ENCODE peak calls at places on chromosomes 3 and 15, in eight cellular contexts. G is lower leg skin; W is A549; H is CD8-positive, alpha-beta T cell; N is coronary artery; Z is fibroblast of villous mesenchyme; D is GM23248; V is lung. A is an unnamed sample.

GRCh38 chr3:125023833-125024560 is 31.8 kb downstream of the HEG1 start:
- DNase-seq in G (no peak), W (no peak), H (no peak), N (no peak), Z (no peak), D (no peak), V (no peak), A (no peak)

GRCh38 chr3:49553690-49554634 is at the start of gene BSN:
- DNase-seq in G (peak), W (peak), H (peak), N (peak), Z (peak), D (peak), V (peak), A (peak)

GRCh38 chr15:29376580-29376979 is 107.0 kb upstream of the NSMCE3 start:
- DNase-seq in G (no peak), W (no peak), H (no peak), N (no peak), Z (no peak), D (no peak), V (no peak), A (no peak)

GRCh38 chr15:28118083-28118482 is 19.0 kb upstream of the OCA2 start:
- DNase-seq in G (no peak), W (no peak), H (no peak), N (no peak), Z (no peak), D (no peak), V (no peak), A (no peak)

GRCh38 chr3:151145713-151146070 is 57.3 kb downstream of the GPR171 start:
- DNase-seq in G (no peak), W (no peak), H (no peak), N (no peak), Z (no peak), D (no peak), V (no peak), A (no peak)

GRCh38 chr3:8147726-8148125 is 353.9 kb upstream of the LMCD1 start:
- DNase-seq in G (no peak), W (no peak), H (no peak), N (no peak), Z (no peak), D (peak), V (no peak), A (no peak)

GRCh38 chr15:77654975-77655374 is 22.3 kb upstream of the LINGO1 start:
- DNase-seq in G (no peak), W (peak), H (no peak), N (no peak), Z (no peak), D (peak), V (no peak), A (peak)

GRCh38 chr15:101370330-101371024 is 75.4 kb upstream of the SNRPA1 start:
- DNase-seq in G (no peak), W (no peak), H (no peak), N (no peak), Z (no peak), D (no peak), V (no peak), A (no peak)

GRCh38 chr3:57756528-57757401 is 656 bp downstream of the SLMAP start:
- DNase-seq in G (peak), W (peak), H (peak), N (peak), Z (peak), D (peak), V (peak), A (peak)

GRCh38 chr3:86180696-86181095 is 810.3 kb downstream of the VGLL3 start:
- DNase-seq in G (no peak), W (peak), H (no peak), N (no peak), Z (no peak), D (peak), V (no peak), A (peak)

GRCh38 chr15:65476942-65477341 is 40.5 kb downstream of the DPP8 start:
- DNase-seq in G (no peak), W (no peak), H (no peak), N (no peak), Z (peak), D (peak), V (no peak), A (no peak)

GRCh38 chr15:60370105-60370803 is 27.5 kb downstream of the ANXA2 start:
- DNase-seq in G (no peak), W (peak), H (no peak), N (no peak), Z (no peak), D (peak), V (no peak), A (no peak)

GRCh38 chr3:193708270-193708669 is 115.3 kb downstream of the OPA1 start:
- DNase-seq in G (no peak), W (no peak), H (no peak), N (no peak), Z (no peak), D (no peak), V (no peak), A (no peak)

GRCh38 chr15:92561754-92562153 is 93.8 kb downstream of the FAM174B start:
- DNase-seq in G (no peak), W (no peak), H (no peak), N (no peak), Z (no peak), D (no peak), V (no peak), A (no peak)

GRCh38 chr15:58332676-58333400 is 99.0 kb upstream of the LIPC start:
- DNase-seq in G (no peak), W (peak), H (no peak), N (no peak), Z (peak), D (peak), V (no peak), A (peak)

GRCh38 chr15:56244237-56244810 is 645 bp upstream of the RFX7 start:
- DNase-seq in G (peak), W (peak), H (peak), N (peak), Z (peak), D (peak), V (peak), A (peak)

GRCh38 chr3:57770121-57770828 is 14.2 kb downstream of the SLMAP start:
- DNase-seq in G (no peak), W (no peak), H (no peak), N (no peak), Z (no peak), D (no peak), V (no peak), A (no peak)

GRCh38 chr3:129888739-129889138 is 4.8 kb downstream of the TMCC1 start:
- DNase-seq in G (no peak), W (peak), H (no peak), N (no peak), Z (peak), D (peak), V (no peak), A (no peak)

GRCh38 chr3:175075269-175075668 is 216.1 kb downstream of the NAALADL2 start:
- DNase-seq in G (no peak), W (no peak), H (no peak), N (no peak), Z (peak), D (peak), V (no peak), A (no peak)

GRCh38 chr3:52489453-52489852 is 5.7 kb upstream of the STAB1 start:
- DNase-seq in G (no peak), W (no peak), H (no peak), N (no peak), Z (no peak), D (no peak), V (no peak), A (no peak)

GRCh38 chr3:171791695-171792082 is 18.6 kb downstream of the PLD1 start:
- DNase-seq in G (no peak), W (no peak), H (no peak), N (no peak), Z (peak), D (peak), V (no peak), A (peak)

GRCh38 chr3:189148090-189148507 is 23.7 kb upstream of the TPRG1 start:
- DNase-seq in G (peak), W (peak), H (peak), N (no peak), Z (peak), D (peak), V (peak), A (peak)

GRCh38 chr3:52606373-52607085 is 70.1 kb downstream of the UQCC5 start:
- DNase-seq in G (peak), W (peak), H (no peak), N (no peak), Z (peak), D (peak), V (peak), A (peak)

GRCh38 chr15:34701536-34701935 is 53.3 kb downstream of the GJD2 start:
- DNase-seq in G (no peak), W (no peak), H (no peak), N (no peak), Z (no peak), D (no peak), V (no peak), A (no peak)

GRCh38 chr3:11089931-11090330 is 64.4 kb upstream of the HRH1 start:
- DNase-seq in G (no peak), W (no peak), H (no peak), N (no peak), Z (no peak), D (no peak), V (no peak), A (no peak)

GRCh38 chr15:68429691-68430470 is 2.1 kb downstream of the ITGA11 start:
- DNase-seq in G (no peak), W (no peak), H (no peak), N (peak), Z (peak), D (peak), V (no peak), A (no peak)

GRCh38 chr3:157429703-157430102 is 6.9 kb upstream of the PTX3 start:
- DNase-seq in G (no peak), W (no peak), H (no peak), N (no peak), Z (no peak), D (peak), V (no peak), A (no peak)

GRCh38 chr3:186413615-186414415 is 51.8 kb upstream of the DGKG start:
- DNase-seq in G (peak), W (peak), H (no peak), N (no peak), Z (no peak), D (peak), V (peak), A (no peak)

GRCh38 chr15:100873029-100873677 is 6.5 kb upstream of the ALDH1A3 start:
- DNase-seq in G (peak), W (peak), H (peak), N (no peak), Z (peak), D (peak), V (peak), A (peak)

GRCh38 chr3:112847692-112848091 is 1.0 kb upstream of the CD200R1L start:
- DNase-seq in G (no peak), W (no peak), H (peak), N (no peak), Z (no peak), D (no peak), V (no peak), A (no peak)

GRCh38 chr15:57352535-57353316 is 23.6 kb upstream of the CGNL1 start:
- DNase-seq in G (no peak), W (no peak), H (no peak), N (no peak), Z (no peak), D (no peak), V (no peak), A (peak)

GRCh38 chr3:197428117-197428761 is 127.5 kb downstream of the BDH1 start:
- DNase-seq in G (peak), W (peak), H (peak), N (no peak), Z (peak), D (peak), V (no peak), A (peak)

GRCh38 chr15:80068578-80068977 is 9.1 kb downstream of the ZFAND6 start:
- DNase-seq in G (peak), W (no peak), H (no peak), N (no peak), Z (peak), D (peak), V (no peak), A (no peak)

GRCh38 chr3:73192036-73192738 is 130.7 kb downstream of the EBLN2 start:
- DNase-seq in G (no peak), W (peak), H (no peak), N (no peak), Z (no peak), D (no peak), V (no peak), A (peak)

GRCh38 chr3:139533781-139534443 is 5.6 kb downstream of the RBP1 start:
- DNase-seq in G (no peak), W (no peak), H (no peak), N (no peak), Z (peak), D (peak), V (no peak), A (peak)

GRCh38 chr3:38985581-38985980 is 66.2 kb downstream of the SCN11A start:
- DNase-seq in G (no peak), W (peak), H (no peak), N (no peak), Z (peak), D (peak), V (no peak), A (no peak)

GRCh38 chr3:177468816-177469590 is 271.7 kb upstream of the TBL1XR1 start:
- DNase-seq in G (no peak), W (no peak), H (no peak), N (no peak), Z (peak), D (peak), V (no peak), A (no peak)

GRCh38 chr3:185084883-185085282 is 68.0 kb downstream of the C3orf70 start:
- DNase-seq in G (no peak), W (no peak), H (no peak), N (no peak), Z (peak), D (peak), V (no peak), A (no peak)

GRCh38 chr3:24406900-24407299 is 87.8 kb downstream of the THRB start:
- DNase-seq in G (no peak), W (no peak), H (no peak), N (no peak), Z (no peak), D (no peak), V (no peak), A (no peak)

GRCh38 chr15:36414670-36415069 is 164.8 kb upstream of the CDIN1 start:
- DNase-seq in G (no peak), W (peak), H (no peak), N (no peak), Z (no peak), D (peak), V (no peak), A (no peak)

GRCh38 chr15:36409819-36410218 is 169.6 kb upstream of the CDIN1 start:
- DNase-seq in G (no peak), W (no peak), H (no peak), N (no peak), Z (no peak), D (no peak), V (no peak), A (no peak)

DNA sequence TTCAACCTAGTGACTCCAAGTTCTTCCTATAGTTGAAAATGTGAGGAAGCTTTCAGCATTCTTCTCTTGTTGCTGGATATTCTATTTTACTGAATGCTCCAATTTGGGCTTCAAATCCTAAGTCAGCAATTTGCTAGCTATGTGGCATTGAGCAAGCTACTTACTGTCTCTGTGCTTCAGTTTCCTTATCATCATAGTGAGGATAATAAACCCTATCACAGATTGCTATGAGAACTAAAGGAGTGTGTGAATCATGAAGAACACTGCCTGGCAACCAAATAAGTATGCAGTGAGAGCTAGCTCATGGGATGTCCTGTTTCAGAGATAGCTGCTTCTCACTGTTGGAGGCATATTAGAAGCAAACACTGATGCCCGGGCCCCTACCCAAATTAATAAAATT is 163.8 kb upstream of the CDIN1 start:
- DNase-seq in G (no peak), W (no peak), H (no peak), N (no peak), Z (peak), D (peak), V (no peak), A (no peak)
- H3K4me3 ChIP-seq in G (no peak), W (no peak), H (no peak), N (no peak), Z (no peak), D (no peak), V (no peak), A (no peak)

GRCh38 chr3:98744283-98744682 is 18.9 kb upstream of the ST3GAL6 start:
- DNase-seq in G (no peak), W (no peak), H (no peak), N (no peak), Z (no peak), D (no peak), V (no peak), A (no peak)

GRCh38 chr3:98746122-98746521 is 17.0 kb upstream of the ST3GAL6 start:
- DNase-seq in G (no peak), W (no peak), H (no peak), N (no peak), Z (no peak), D (no peak), V (no peak), A (no peak)

GRCh38 chr3:98743071-98743470 is 20.1 kb upstream of the ST3GAL6 start:
- DNase-seq in G (no peak), W (no peak), H (no peak), N (no peak), Z (no peak), D (no peak), V (peak), A (no peak)

GRCh38 chr3:98746882-98747281 is 16.3 kb upstream of the ST3GAL6 start:
- DNase-seq in G (no peak), W (no peak), H (no peak), N (no peak), Z (no peak), D (no peak), V (no peak), A (peak)

DNA sequence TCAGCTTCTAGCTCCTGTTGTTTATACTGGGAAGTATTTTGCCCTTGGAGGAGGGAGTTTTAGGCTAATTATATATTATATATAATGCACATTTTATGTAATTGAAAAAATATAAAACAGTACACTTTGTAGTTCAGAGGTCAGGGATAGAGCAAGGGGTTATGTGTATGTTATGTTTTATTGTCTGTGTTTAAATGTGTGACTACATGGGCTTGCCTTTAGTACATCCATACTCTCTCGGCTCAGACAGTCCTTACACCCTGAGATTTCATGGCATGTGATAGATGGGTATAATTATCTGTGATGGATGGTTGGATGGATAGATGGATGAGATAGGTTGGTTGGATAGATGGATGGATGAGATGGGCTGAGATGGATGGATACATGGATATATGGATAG is 17.4 kb upstream of the ST3GAL6 start:
- DNase-seq in G (no peak), W (no peak), H (no peak), N (no peak), Z (no peak), D (no peak), V (no peak), A (no peak)
- H3K4me3 ChIP-seq in G (no peak), W (no peak), H (no peak), N (no peak), Z (no peak), D (no peak), V (no peak), A (no peak)

GRCh38 chr3:123798540-123798939 is 85.6 kb downstream of the MYLK start:
- DNase-seq in G (no peak), W (no peak), H (no peak), N (no peak), Z (no peak), D (no peak), V (no peak), A (no peak)
- H3K4me3 ChIP-seq in G (no peak), W (no peak), H (no peak), N (no peak), Z (no peak), D (no peak), V (no peak), A (no peak)

GRCh38 chr3:117234321-117234720 is 524.7 kb downstream of the TUSC7 start:
- DNase-seq in G (no peak), W (no peak), H (no peak), N (no peak), Z (no peak), D (no peak), V (no peak), A (no peak)
- H3K4me3 ChIP-seq in G (no peak), W (no peak), H (no peak), N (no peak), Z (no peak), D (no peak), V (no peak), A (no peak)

GRCh38 chr15:63380151-63380827 is 1.4 kb downstream of the CA12 start:
- DNase-seq in G (no peak), W (no peak), H (no peak), N (no peak), Z (no peak), D (peak), V (no peak), A (no peak)
- H3K4me3 ChIP-seq in G (peak), W (peak), H (no peak), N (peak), Z (no peak), D (peak), V (no peak), A (no peak)

GRCh38 chr15:33096134-33096533 is 98.4 kb downstream of the FMN1 start:
- DNase-seq in G (no peak), W (no peak), H (no peak), N (no peak), Z (no peak), D (no peak), V (no peak), A (no peak)

GRCh38 chr15:33101036-33101435 is 93.5 kb downstream of the FMN1 start:
- DNase-seq in G (no peak), W (no peak), H (no peak), N (no peak), Z (no peak), D (no peak), V (no peak), A (no peak)

GRCh38 chr15:33099213-33099612 is 95.3 kb downstream of the FMN1 start:
- DNase-seq in G (no peak), W (no peak), H (no peak), N (no peak), Z (no peak), D (no peak), V (no peak), A (no peak)

GRCh38 chr15:33100314-33100713 is 94.2 kb downstream of the FMN1 start:
- DNase-seq in G (no peak), W (no peak), H (no peak), N (no peak), Z (no peak), D (no peak), V (no peak), A (no peak)

GRCh38 chr15:33098082-33099058 is 96.1 kb downstream of the FMN1 start:
- DNase-seq in G (no peak), W (no peak), H (no peak), N (no peak), Z (peak), D (peak), V (no peak), A (no peak)
- H3K4me3 ChIP-seq in G (no peak), W (no peak), H (no peak), N (no peak), Z (no peak), D (peak), V (no peak), A (no peak)

DNA sequence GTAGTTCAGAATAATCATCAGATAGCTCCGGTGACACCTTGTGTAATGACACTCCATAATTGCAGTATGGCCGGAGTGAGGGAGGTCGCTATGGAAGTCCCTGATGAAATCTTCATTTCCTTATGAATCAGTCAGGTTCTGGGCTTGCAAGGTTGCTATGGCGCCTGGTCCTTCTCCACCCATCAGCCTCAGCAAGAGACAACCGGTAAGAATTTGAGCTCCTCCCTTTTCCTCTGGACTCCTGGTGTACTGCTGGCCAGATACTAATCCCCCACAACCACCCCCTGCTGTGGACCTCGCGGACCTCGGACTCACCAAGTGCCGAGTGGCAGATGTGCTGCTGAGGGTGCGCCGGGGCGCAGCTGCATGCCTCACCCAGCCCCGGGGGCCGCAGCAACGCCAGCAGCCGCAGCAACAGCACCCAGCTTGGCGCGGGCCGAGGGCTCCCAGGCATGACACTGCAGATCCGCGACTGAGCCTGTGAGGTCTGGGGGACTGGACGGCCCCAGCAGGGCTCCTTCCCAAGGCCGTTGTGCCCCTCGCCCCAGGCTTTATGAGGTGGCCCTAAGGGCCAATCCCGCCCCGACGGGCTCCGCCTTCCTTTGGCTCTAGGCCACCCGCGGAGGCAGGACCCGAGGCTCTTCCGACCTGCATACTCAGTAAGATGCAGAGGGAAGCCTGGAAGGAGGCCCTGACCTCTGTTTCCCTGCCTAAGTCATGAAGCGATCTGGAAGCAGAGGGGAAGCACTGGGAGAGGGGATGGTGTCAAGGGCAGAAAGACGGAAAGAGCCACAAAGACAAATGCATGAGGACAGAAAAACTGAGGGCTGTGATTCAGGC is at the start of gene TIMP4:
- DNase-seq in G (no peak), W (peak), H (no peak), N (peak), Z (peak), D (peak), V (no peak), A (peak)
- H3K4me3 ChIP-seq in G (no peak), W (peak), H (no peak), N (peak), Z (peak), D (peak), V (no peak), A (peak)

A was measured in HepG2.